ENCODE peak calls at places on chromosomes 13 and 19, in ten cellular contexts. G is esophagus squamous epithelium, D is adrenal gland, C is left ventricle myocardium inferior, X is fibroblast of mammary gland, L is cardiac fibroblast, A is colonic mucosa, K is esophagus muscularis mucosa, P is HL-60, W is kidney epithelial cell. H is an unnamed sample.

GRCh38 chr19:18893573-18894253 is 2.2 kb downstream of the CERS1 start:
- DNase-seq in K (no peak), P (no peak), D (no peak), X (no peak), A (no peak), C (no peak), G (no peak), W (no peak), L (no peak), H (no peak)

GRCh38 chr19:1853295-1854031 is 5.2 kb upstream of the REXO1 start:
- DNase-seq in L (peak; percentile 84), G (no peak), D (peak; percentile 85), W (no peak), P (peak; percentile 94), A (peak; percentile 92), K (no peak), C (peak; percentile 79), X (peak; percentile 76), H (peak; percentile 61)

GRCh38 chr19:58145849-58146248 is 4.7 kb downstream of the ZNF329 start:
- DNase-seq in A (no peak), X (no peak), P (no peak), C (no peak), L (no peak), D (no peak), G (no peak), K (no peak), W (no peak), H (no peak)

GRCh38 chr13:111610077-111610476 is 289.6 kb downstream of the TEX29 start:
- DNase-seq in A (no peak), K (no peak), P (no peak), G (no peak), X (no peak), W (no peak), L (no peak), D (no peak), C (no peak), H (no peak)

GRCh38 chr19:19956431-19957075 is 55.8 kb downstream of the ZNF93 start:
- DNase-seq in A (no peak), P (no peak), X (no peak), D (no peak), C (no peak), W (no peak), G (no peak), L (no peak), K (peak; percentile 85), H (no peak)

GRCh38 chr19:42532881-42533280 is 4.6 kb upstream of the CEACAM1 start:
- DNase-seq in X (no peak), G (no peak), C (no peak), A (no peak), W (no peak), L (no peak), D (peak; percentile 9), P (no peak), K (no peak), H (no peak)

GRCh38 chr19:33685541-33685940 is 63.8 kb downstream of the CHST8 start:
- DNase-seq in W (no peak), X (no peak), K (no peak), G (no peak), A (no peak), D (no peak), L (no peak), C (no peak), P (no peak), H (no peak)

GRCh38 chr19:1119475-1120217 is 15.9 kb downstream of the GPX4 start:
- DNase-seq in L (no peak), A (no peak), D (no peak), G (no peak), P (no peak), W (no peak), X (no peak), C (no peak), K (no peak), H (no peak)

GRCh38 chr19:681029-681626 is 4.9 kb downstream of the FSTL3 start:
- DNase-seq in L (peak; percentile 98), C (peak; percentile 55), G (no peak), K (no peak), X (no peak), P (peak; percentile 96), W (no peak), A (no peak), D (no peak), H (peak; percentile 72)

GRCh38 chr13:113029487-113030258 is 60.7 kb downstream of the MCF2L start:
- DNase-seq in G (no peak), C (no peak), P (peak; percentile 27), D (no peak), X (no peak), L (peak; percentile 16), W (no peak), K (no peak), A (peak; percentile 56), H (no peak)

GRCh38 chr13:21106089-21106488 is 44.7 kb upstream of the LATS2 start:
- DNase-seq in X (no peak), W (peak; percentile 19), P (no peak), K (no peak), A (no peak), C (no peak), L (peak; percentile 23), D (no peak), G (no peak), H (no peak)

GRCh38 chr19:18086590-18087138 is at the start of gene IL12RB1:
- DNase-seq in W (no peak), C (no peak), K (no peak), G (no peak), D (no peak), X (no peak), P (no peak), L (no peak), A (no peak), H (no peak)

GRCh38 chr13:48158290-48158689 is 63.4 kb upstream of the MED4 start:
- DNase-seq in K (no peak), L (no peak), W (no peak), A (no peak), G (no peak), D (no peak), C (no peak), X (no peak), P (peak; percentile 25), H (no peak)

GRCh38 chr19:2150794-2151338 is 500 bp downstream of the AP3D1 start:
- DNase-seq in G (no peak), A (peak; percentile 33), D (peak; percentile 31), X (no peak), L (no peak), C (no peak), W (no peak), P (peak; percentile 11), K (no peak), H (no peak)

GRCh38 chr19:33781996-33782395 is 14.7 kb upstream of the KCTD15 start:
- DNase-seq in L (no peak), D (no peak), P (no peak), K (no peak), A (no peak), C (no peak), W (no peak), X (peak; percentile 5), G (no peak), H (no peak)

GRCh38 chr19:33440241-33440640 is 66.7 kb downstream of the CEBPG start:
- DNase-seq in C (peak; percentile 1), A (no peak), W (no peak), P (no peak), L (no peak), K (no peak), X (no peak), G (no peak), D (no peak), H (no peak)

GRCh38 chr19:3287814-3288213 is 63.4 kb downstream of the CELF5 start:
- DNase-seq in P (no peak), A (no peak), W (no peak), C (no peak), K (no peak), G (no peak), D (no peak), L (no peak), X (no peak), H (no peak)
- TF ChIP-seq CTCF in P (no peak), A (no peak), W (no peak), C (no peak), K (no peak), G (no peak), D (no peak), L (no peak), X (no peak), H (no peak)

GRCh38 chr19:4742717-4743646 is 19.3 kb upstream of the DPP9 start:
- DNase-seq in X (no peak), L (no peak), D (peak; percentile 87), A (no peak), C (no peak), W (no peak), K (no peak), P (no peak), G (no peak), H (no peak)
- H3K4me3 ChIP-seq in X (no peak overlapping the region), L (no peak overlapping the region), D (no peak overlapping the region), A (no peak overlapping the region), C (no peak overlapping the region), W (no peak overlapping the region), K (no peak overlapping the region), P (no peak overlapping the region), G (no peak overlapping the region), H (no peak overlapping the region)

GRCh38 chr13:87788363-87788762 is 117.2 kb downstream of the SLITRK5 start:
- DNase-seq in D (no peak), P (no peak), L (no peak), C (no peak), W (no peak), X (no peak), G (no peak), A (no peak), K (no peak), H (no peak)

GRCh38 chr13:87798536-87798935 is 127.4 kb downstream of the SLITRK5 start:
- DNase-seq in K (no peak), D (no peak), A (no peak), P (no peak), G (no peak), C (no peak), L (no peak), X (no peak), W (no peak), H (no peak)

DNA sequence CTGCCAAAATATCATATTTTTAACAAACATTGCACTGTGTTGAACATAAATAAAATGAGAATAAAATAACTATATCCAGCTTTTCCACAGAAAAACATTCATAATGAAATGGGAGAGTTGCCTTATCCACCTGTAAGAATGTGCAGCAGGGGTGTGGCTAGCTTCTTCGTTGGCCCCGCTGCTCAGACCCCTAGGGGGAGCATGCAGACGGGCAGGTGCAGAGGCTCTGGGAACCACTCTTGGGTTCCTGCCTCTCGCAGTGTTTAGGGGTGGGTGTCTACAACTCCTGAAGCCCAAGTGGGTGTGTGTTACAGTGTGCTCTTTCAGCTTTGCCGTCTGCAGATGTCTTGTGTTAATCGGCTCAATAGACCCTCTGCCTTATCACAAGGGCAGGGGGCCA is 121.7 kb downstream of the SLITRK5 start:
- DNase-seq in C (no peak), D (no peak), L (no peak), P (no peak), K (no peak), X (no peak), A (no peak), W (no peak), G (no peak), H (no peak)
- TF ChIP-seq CTCF in C (no peak), D (no peak), L (no peak), P (no peak), K (no peak), X (no peak), A (no peak), W (no peak), G (no peak), H (no peak)

DNA sequence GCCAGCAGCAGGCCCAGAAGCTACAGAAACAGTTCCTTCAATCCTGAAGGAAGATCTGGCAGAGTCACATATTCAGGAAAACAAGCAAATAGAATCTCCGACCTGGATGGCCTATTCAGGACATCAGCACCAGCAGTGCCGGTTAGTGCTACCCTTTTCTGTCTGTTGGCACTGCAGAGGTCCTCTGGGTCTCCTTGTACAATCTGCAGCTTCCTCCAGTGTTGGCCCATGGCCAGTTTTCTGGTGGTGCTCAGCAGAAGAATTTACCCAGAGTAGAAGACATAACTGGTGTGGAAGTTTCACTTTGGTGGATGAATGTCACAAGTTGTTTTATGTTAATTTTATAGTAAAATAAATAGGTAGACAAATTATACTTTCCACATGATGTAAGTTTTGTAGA is 498.1 kb downstream of the COG6 start:
- DNase-seq in D (no peak), C (no peak), X (no peak), L (peak; percentile 47), A (no peak), P (no peak), K (no peak), W (no peak), G (no peak), H (no peak)
- H3K4me3 ChIP-seq in D (no peak overlapping the region), C (no peak overlapping the region), X (no peak overlapping the region), L (no peak overlapping the region), A (no peak overlapping the region), P (no peak overlapping the region), K (no peak overlapping the region), W (no peak overlapping the region), G (no peak overlapping the region), H (no peak overlapping the region)